ENCODE peak calls at places on chromosomes 1 and 21, in ten cellular contexts. G, U, P, N, R, M, Y, C, H and S are unnamed samples.
A peak's percentile ranks its signal among the peaks of the same experiment; 100 is the strongest.

GRCh38 chr21:34969431-34970036 is 79.6 kb downstream of the RUNX1 start:
- DNase-seq in Y (no peak), R (no peak), N (no peak), C (no peak), P (no peak), U (no peak), M (no peak), G (no peak), H (no peak), S (no peak)

GRCh38 chr1:43227138-43227836 is 42.5 kb upstream of the TMEM125 start:
- DNase-seq in M (peak; percentile 83), G (peak; percentile 74), H (peak; percentile 90), N (peak; percentile 37), U (peak; percentile 68), P (peak; percentile 86), Y (peak; percentile 91), R (peak; percentile 68), C (peak; percentile 79), S (peak; percentile 91)

GRCh38 chr1:157359309-157360020 is 192.8 kb downstream of the FCRL5 start:
- DNase-seq in G (no peak), Y (no peak), R (no peak), H (no peak), M (no peak), P (no peak), N (peak; percentile 23), C (no peak), U (no peak), S (no peak)

GRCh38 chr21:29235714-29236197 is 63.0 kb upstream of the BACH1 start:
- DNase-seq in N (no peak), R (no peak), G (no peak), U (no peak), M (no peak), P (no peak), C (no peak), Y (no peak), H (no peak), S (no peak)

GRCh38 chr1:63327417-63328139 is 5.2 kb downstream of the FOXD3 start:
- DNase-seq in P (peak; percentile 72), H (peak; percentile 16), Y (peak; percentile 89), N (peak; percentile 32), U (peak; percentile 52), M (no peak), C (peak; percentile 50), R (peak; percentile 67), G (no peak), S (peak; percentile 88)

GRCh38 chr1:32768110-32768857 is 48.9 kb downstream of the YARS1 start:
- DNase-seq in G (no peak), C (no peak), N (no peak), M (no peak), U (no peak), P (peak; percentile 33), Y (no peak), H (no peak), R (no peak), S (no peak)

GRCh38 chr21:39004776-39005605 is 178.3 kb downstream of the PSMG1 start:
- DNase-seq in N (no peak), R (no peak), H (peak; percentile 28), U (no peak), M (no peak), P (peak; percentile 77), G (peak; percentile 73), C (no peak), Y (no peak), S (no peak)

GRCh38 chr1:228984107-228984506 is 248.8 kb downstream of the RHOU start:
- DNase-seq in N (no peak), G (no peak), Y (no peak), R (no peak), U (no peak), H (no peak), M (no peak), P (no peak), C (no peak), S (no peak)

GRCh38 chr1:114292194-114292593 is 138.5 kb upstream of the SYT6 start:
- DNase-seq in H (no peak), C (no peak), N (no peak), U (no peak), Y (no peak), R (no peak), P (no peak), G (no peak), M (no peak), S (no peak)

GRCh38 chr1:114296413-114296812 is 142.7 kb upstream of the SYT6 start:
- DNase-seq in U (no peak), C (no peak), G (no peak), M (no peak), Y (no peak), R (no peak), N (no peak), P (no peak), H (no peak), S (no peak)

GRCh38 chr1:114298059-114298458 is 144.4 kb upstream of the SYT6 start:
- DNase-seq in U (no peak), C (no peak), P (no peak), G (no peak), M (no peak), R (no peak), Y (no peak), N (no peak), H (no peak), S (no peak)

GRCh38 chr1:114299331-114300005 is 145.8 kb upstream of the SYT6 start:
- DNase-seq in H (no peak), G (no peak), P (no peak), Y (no peak), M (no peak), N (no peak), R (no peak), C (no peak), U (no peak), S (no peak)

DNA sequence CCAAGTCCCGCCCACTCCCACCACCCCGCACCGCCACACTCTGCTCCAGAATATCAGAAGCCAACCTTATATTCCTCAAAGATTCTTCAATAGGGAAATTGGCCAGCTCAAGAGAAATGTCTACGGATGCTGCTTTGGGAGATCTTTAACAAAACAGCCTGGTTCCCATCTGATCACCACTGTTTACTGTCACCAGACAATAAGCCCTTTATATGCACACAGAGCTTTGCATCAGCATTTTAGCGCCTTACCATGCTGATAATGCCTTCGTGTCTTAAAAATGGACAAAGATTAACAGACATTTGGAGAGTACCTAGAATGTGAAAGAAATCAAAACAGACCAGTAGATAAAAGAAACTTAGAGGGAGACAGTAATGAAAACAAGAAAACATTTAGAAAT is 141.7 kb upstream of the SYT6 start:
- DNase-seq in Y (no peak), G (no peak), H (no peak), M (no peak), P (no peak), R (no peak), N (no peak), C (no peak), U (no peak), S (no peak)
- H3K27me3 ChIP-seq in Y (no peaks in the 10 kb centered on the region), G (no peaks in the 10 kb centered on the region), H (no peaks in the 10 kb centered on the region), M (no peaks in the 10 kb centered on the region), P (no peaks in the 10 kb centered on the region), R (peaks cover 19% of the 10 kb centered on the region), N (no peaks in the 10 kb centered on the region), C (no peaks in the 10 kb centered on the region), U (peaks cover 3% of the 10 kb centered on the region), S (no peaks in the 10 kb centered on the region)

GRCh38 chr1:183622013-183622412 is 13.6 kb downstream of the ARPC5 start:
- DNase-seq in N (no peak), M (no peak), P (no peak), Y (no peak), G (no peak), H (no peak), U (no peak), R (no peak), C (no peak), S (no peak)

GRCh38 chr1:183628537-183628936 is 7.0 kb downstream of the ARPC5 start:
- DNase-seq in C (no peak), Y (no peak), M (no peak), N (no peak), H (no peak), G (no peak), U (no peak), R (no peak), P (no peak), S (no peak)

GRCh38 chr1:183619719-183620118 is 15.9 kb downstream of the ARPC5 start:
- DNase-seq in G (no peak), H (no peak), R (no peak), C (no peak), Y (no peak), N (no peak), U (no peak), M (no peak), P (no peak), S (no peak)

GRCh38 chr1:183620311-183620710 is 15.3 kb downstream of the ARPC5 start:
- DNase-seq in P (no peak), M (no peak), U (no peak), C (no peak), R (no peak), G (no peak), Y (peak; percentile 28), H (no peak), N (no peak), S (no peak)

GRCh38 chr1:183622884-183623785 is 12.4 kb downstream of the ARPC5 start:
- DNase-seq in H (peak; percentile 76), U (peak; percentile 61), N (peak; percentile 62), G (no peak), R (peak; percentile 82), C (no peak), Y (peak; percentile 76), M (peak; percentile 39), P (peak; percentile 53), S (peak; percentile 72)
- H3K27ac ChIP-seq in H (peak overlapping the region; percentile 65), U (no peak overlapping the region), N (no peak overlapping the region), G (peak overlapping the region; percentile 27), R (peak overlapping the region; percentile 44), C (no peak overlapping the region), Y (no peak overlapping the region), M (no peak overlapping the region), P (no peak overlapping the region), S (no peak overlapping the region)

GRCh38 chr21:24424786-24425185 is 1182.5 kb downstream of the MRPL39 start:
- DNase-seq in G (no peak), U (no peak), C (no peak), M (no peak), N (no peak), P (no peak), R (no peak), H (no peak), Y (no peak), S (no peak)

DNA sequence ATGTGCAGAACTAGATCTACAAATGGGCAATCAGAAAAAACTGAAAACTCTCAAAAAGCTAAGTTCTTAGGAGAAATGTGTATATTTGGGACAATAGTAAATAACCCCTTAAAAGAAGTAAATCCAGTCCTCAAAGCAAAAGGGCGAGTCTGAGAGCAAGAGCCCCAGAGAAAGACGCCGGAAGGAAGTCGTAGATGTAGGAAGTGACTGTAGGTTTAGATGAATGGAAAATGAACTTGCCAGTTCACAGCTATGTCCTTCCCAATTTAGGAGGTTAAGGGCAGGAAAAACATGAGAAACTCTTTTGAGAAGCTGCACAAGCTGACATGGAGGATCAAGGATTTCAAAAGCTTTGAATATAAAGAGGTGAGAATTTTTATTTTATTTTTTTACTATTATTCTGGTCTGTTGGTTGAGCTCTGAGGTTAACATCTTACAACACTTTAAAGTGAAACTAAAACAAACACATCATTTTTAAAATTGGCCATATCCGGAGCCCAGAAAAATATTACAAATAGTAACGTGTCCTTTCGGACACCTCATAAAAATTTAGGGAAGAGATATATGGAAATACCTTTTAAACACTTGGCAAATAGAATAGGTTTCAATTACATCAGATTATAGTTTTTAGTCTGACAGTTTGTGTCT is 1178.6 kb downstream of the MRPL39 start:
- DNase-seq in N (no peak), P (no peak), R (no peak), G (no peak), Y (no peak), C (no peak), U (no peak), H (no peak), M (no peak), S (no peak)
- H3K4me3 ChIP-seq in N (no peak overlapping the region), P (peak overlapping the region; percentile 46), R (no peak overlapping the region), G (peak overlapping the region; percentile 22), Y (no peak overlapping the region), C (peak overlapping the region; percentile 48), U (no peak overlapping the region), H (no peak overlapping the region), M (no peak overlapping the region), S (no peak overlapping the region)

DNA sequence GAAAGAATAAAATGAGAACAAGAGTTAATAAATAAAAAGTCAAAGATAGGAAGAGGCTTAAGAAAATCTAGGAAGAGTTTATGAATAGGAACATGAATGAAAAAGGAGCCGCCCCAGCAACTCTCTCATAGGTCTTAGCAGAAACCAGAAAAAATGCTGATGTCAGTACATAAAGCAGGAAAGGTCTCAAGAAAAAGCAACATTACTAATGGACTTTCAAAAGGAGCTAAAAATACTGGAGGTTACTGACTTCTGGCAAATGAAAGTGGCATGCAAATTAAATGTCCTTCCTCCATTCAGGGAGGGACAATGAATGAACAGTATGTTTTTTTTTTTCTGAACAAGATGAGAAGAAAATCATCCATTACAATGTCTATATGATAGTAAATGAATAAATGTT is 387.6 kb downstream of the BRINP2 start:
- DNase-seq in R (no peak), N (no peak), Y (no peak), H (no peak), G (no peak), M (no peak), C (no peak), P (no peak), U (no peak), S (no peak)
- H3K27me3 ChIP-seq in R (no peaks in the 10 kb centered on the region), N (no peaks in the 10 kb centered on the region), Y (no peaks in the 10 kb centered on the region), H (no peaks in the 10 kb centered on the region), G (no peaks in the 10 kb centered on the region), M (no peaks in the 10 kb centered on the region), C (no peaks in the 10 kb centered on the region), P (no peaks in the 10 kb centered on the region), U (no peaks in the 10 kb centered on the region), S (no peaks in the 10 kb centered on the region)